ENCODE peak calls at places on chromosomes 3 and 15, in five cellular contexts. X is transverse colon, Q is IMR-90, C is heart left ventricle, S is coronary artery. A is an unnamed sample.

GRCh38 chr3:1439395-1439794 is 346.6 kb downstream of the CNTN6 start:
- DNase-seq in X (peak), Q (no peak), C (no peak), S (no peak), A (no peak)

GRCh38 chr3:100144255-100144866 is 30.1 kb upstream of the FILIP1L start:
- DNase-seq in X (no peak), Q (no peak), C (no peak), S (no peak), A (no peak)

GRCh38 chr3:21484323-21485154 is 266.5 kb downstream of the ZNF385D start:
- DNase-seq in X (peak), Q (peak), C (peak), S (no peak), A (no peak)

GRCh38 chr15:40493089-40493840 is 22.5 kb downstream of the CHST14 start:
- DNase-seq in X (no peak), Q (no peak), C (no peak), S (no peak), A (no peak)

GRCh38 chr3:100665230-100665629 is 44.1 kb upstream of the TFG start:
- DNase-seq in X (no peak), Q (no peak), C (no peak), S (no peak), A (no peak)

GRCh38 chr3:49172616-49173041 is 1.2 kb downstream of the KLHDC8B start:
- DNase-seq in X (no peak), Q (no peak), C (no peak), S (no peak), A (no peak)

GRCh38 chr3:62161306-62161705 is 212.0 kb downstream of the FEZF2 start:
- DNase-seq in X (no peak), Q (peak), C (no peak), S (no peak), A (no peak)

GRCh38 chr3:114846779-114847178 is 300.3 kb downstream of the ZBTB20 start:
- DNase-seq in X (no peak), Q (peak), C (no peak), S (no peak), A (peak)

GRCh38 chr15:34514251-34514760 is 69.1 kb downstream of the GOLGA8B start:
- DNase-seq in X (peak), Q (no peak), C (peak), S (no peak), A (no peak)

GRCh38 chr3:26712211-26713026 is 89.8 kb downstream of the LRRC3B start:
- DNase-seq in X (no peak), Q (peak), C (no peak), S (no peak), A (no peak)

GRCh38 chr3:121692010-121692699 is 31.5 kb upstream of the HCLS1 start:
- DNase-seq in X (no peak), Q (no peak), C (no peak), S (no peak), A (no peak)

GRCh38 chr3:38731522-38731921 is 82.0 kb upstream of the SCN5A start:
- DNase-seq in X (no peak), Q (peak), C (no peak), S (no peak), A (no peak)

GRCh38 chr3:52055537-52056351 is 627 bp downstream of the DUSP7 start:
- DNase-seq in X (peak), Q (peak), C (no peak), S (no peak), A (no peak)

GRCh38 chr3:171049831-171050444 is 23.4 kb upstream of the SLC2A2 start:
- DNase-seq in X (peak), Q (peak), C (no peak), S (no peak), A (no peak)

GRCh38 chr3:182092662-182093262 is 381.0 kb downstream of the SOX2 start:
- DNase-seq in X (no peak), Q (no peak), C (no peak), S (no peak), A (no peak)

GRCh38 chr3:16254933-16255725 is 9.6 kb downstream of the DPH3 start:
- DNase-seq in X (no peak), Q (no peak), C (no peak), S (no peak), A (no peak)

GRCh38 chr15:23869391-23869790 is 182.3 kb upstream of the NDN start:
- DNase-seq in X (peak), Q (no peak), C (peak), S (no peak), A (no peak)

GRCh38 chr3:71978150-71978721 is 193.3 kb upstream of the PROK2 start:
- DNase-seq in X (no peak), Q (no peak), C (no peak), S (no peak), A (no peak)

GRCh38 chr3:3632439-3632838 is 166.8 kb upstream of the LRRN1 start:
- DNase-seq in X (no peak), Q (no peak), C (no peak), S (no peak), A (no peak)

GRCh38 chr15:48394172-48394571 is 62.9 kb downstream of the DUT start:
- DNase-seq in X (no peak), Q (no peak), C (peak), S (no peak), A (no peak)

GRCh38 chr3:182364323-182364722 is 429.0 kb upstream of the ATP11B start:
- DNase-seq in X (no peak), Q (no peak), C (no peak), S (no peak), A (no peak)

GRCh38 chr3:14577897-14578296 is 37.8 kb upstream of the GRIP2 start:
- DNase-seq in X (no peak), Q (no peak), C (no peak), S (no peak), A (no peak)

GRCh38 chr15:82621970-82622369 is 25.2 kb downstream of the CPEB1 start:
- DNase-seq in X (no peak), Q (no peak), C (no peak), S (no peak), A (no peak)

GRCh38 chr15:44537728-44538240 is 837 bp downstream of the EIF3J start:
- DNase-seq in X (no peak), Q (peak), C (no peak), S (no peak), A (no peak)

GRCh38 chr3:5016218-5017161 is 37.3 kb downstream of the BHLHE40 start:
- DNase-seq in X (peak), Q (peak), C (no peak), S (no peak), A (no peak)

GRCh38 chr3:159273608-159274007 is 471.8 kb downstream of the MFSD1 start:
- DNase-seq in X (no peak), Q (peak), C (no peak), S (no peak), A (no peak)

GRCh38 chr3:171867976-171868375 is 24.8 kb downstream of the TMEM212 start:
- DNase-seq in X (no peak), Q (no peak), C (no peak), S (no peak), A (no peak)

GRCh38 chr15:74201656-74202420 is 749 bp downstream of the STRA6 start:
- DNase-seq in X (no peak), Q (no peak), C (no peak), S (no peak), A (no peak)

GRCh38 chr3:100709840-100710235 is 544 bp downstream of the TFG start:
- DNase-seq in X (peak), Q (peak), C (peak), S (peak), A (no peak)

GRCh38 chr3:153093629-153094028 is 68.4 kb upstream of the RAP2B start:
- DNase-seq in X (no peak), Q (no peak), C (no peak), S (no peak), A (no peak)

GRCh38 chr3:116064646-116065045 is 380.6 kb downstream of the LSAMP start:
- DNase-seq in X (no peak), Q (peak), C (no peak), S (no peak), A (no peak)

GRCh38 chr15:68511073-68511991 is 67.5 kb upstream of the CORO2B start:
- DNase-seq in X (no peak), Q (peak), C (no peak), S (no peak), A (peak)

GRCh38 chr15:62431391-62431790 is 266.3 kb upstream of the C2CD4B start:
- DNase-seq in X (no peak), Q (no peak), C (no peak), S (no peak), A (no peak)

GRCh38 chr3:181418249-181418648 is 293.5 kb upstream of the SOX2 start:
- DNase-seq in X (no peak), Q (no peak), C (no peak), S (no peak), A (no peak)

GRCh38 chr3:23662079-23662617 is 143.6 kb upstream of the UBE2E1 start:
- DNase-seq in X (no peak), Q (peak), C (no peak), S (no peak), A (no peak)

DNA sequence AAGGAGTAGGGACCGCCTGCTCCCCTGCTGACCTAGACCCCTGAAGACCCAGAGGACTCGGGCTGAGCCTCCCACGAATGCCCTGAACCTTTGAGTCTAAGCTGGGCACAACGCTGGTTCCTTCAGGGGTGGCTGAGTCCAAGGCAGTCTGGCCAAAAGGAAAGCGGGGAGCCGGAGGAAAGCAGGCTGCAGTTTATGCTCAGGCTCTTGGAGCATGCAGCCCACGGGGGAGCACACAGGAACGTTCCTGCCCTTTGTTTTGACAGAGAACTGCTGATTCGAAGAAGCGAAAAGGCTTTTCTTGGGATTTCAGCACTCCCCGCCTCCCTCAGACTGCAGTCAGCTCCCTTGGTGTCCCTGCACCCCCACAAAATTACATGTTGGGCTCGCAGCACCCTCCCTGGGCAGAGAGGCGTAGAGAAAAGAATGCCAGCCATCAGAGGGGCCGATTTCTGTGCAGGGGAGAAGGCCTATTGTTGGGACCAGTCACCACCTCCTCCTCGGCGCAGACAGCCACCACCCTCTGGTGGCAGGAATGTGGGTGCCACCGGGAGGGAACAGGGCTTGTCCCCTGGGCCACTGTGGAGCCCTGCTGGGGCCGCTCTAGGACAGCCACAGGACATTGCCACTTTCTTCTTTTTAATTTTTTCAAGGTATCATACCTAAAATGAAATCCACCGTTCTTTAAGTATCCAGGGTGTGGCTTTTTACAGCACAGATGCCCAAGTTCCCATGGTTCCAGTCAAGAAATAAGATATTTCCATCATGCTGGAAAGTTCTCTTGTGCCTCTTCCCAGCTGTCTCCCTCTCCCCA is 72.2 kb downstream of the SMAD6 start:
- DNase-seq in X (peak), Q (peak), C (peak), S (peak), A (no peak)
- H3K4me3 ChIP-seq in X (no peak), Q (no peak), C (no peak), S (peak), A (no peak)

GRCh38 chr3:13045904-13046568 is 27.2 kb downstream of the IQSEC1 start:
- DNase-seq in X (peak), Q (no peak), C (no peak), S (no peak), A (no peak)
- H3K4me3 ChIP-seq in X (no peak), Q (no peak), C (no peak), S (no peak), A (no peak)

GRCh38 chr15:93467327-93467726 is 378.3 kb upstream of the RGMA start:
- DNase-seq in X (peak), Q (no peak), C (peak), S (peak), A (no peak)

GRCh38 chr15:93462690-93463089 is 373.7 kb upstream of the RGMA start:
- DNase-seq in X (no peak), Q (no peak), C (no peak), S (no peak), A (no peak)

GRCh38 chr15:93470042-93470441 is 381.0 kb upstream of the RGMA start:
- DNase-seq in X (no peak), Q (no peak), C (no peak), S (no peak), A (no peak)

GRCh38 chr15:93460717-93461116 is 371.7 kb upstream of the RGMA start:
- DNase-seq in X (no peak), Q (no peak), C (no peak), S (no peak), A (no peak)

GRCh38 chr15:93466380-93466779 is 377.4 kb upstream of the RGMA start:
- DNase-seq in X (no peak), Q (no peak), C (no peak), S (no peak), A (no peak)
- H3K4me3 ChIP-seq in X (no peak), Q (no peak), C (no peak), S (no peak), A (no peak)

GRCh38 chr15:52427804-52428203 is 100.9 kb downstream of the MYO5A start:
- DNase-seq in X (no peak), Q (peak), C (no peak), S (no peak), A (no peak)
- H3K4me3 ChIP-seq in X (no peak), Q (no peak), C (no peak), S (no peak), A (no peak)

GRCh38 chr3:125142418-125142778 is 70.2 kb downstream of the SLC12A8 start:
- DNase-seq in X (no peak), Q (no peak), C (no peak), S (peak), A (no peak)

GRCh38 chr3:125144653-125145314 is 67.8 kb downstream of the SLC12A8 start:
- DNase-seq in X (no peak), Q (no peak), C (no peak), S (peak), A (no peak)

GRCh38 chr3:125141596-125142417 is 70.7 kb downstream of the SLC12A8 start:
- DNase-seq in X (peak), Q (no peak), C (peak), S (peak), A (no peak)

GRCh38 chr3:125143982-125144652 is 68.4 kb downstream of the SLC12A8 start:
- DNase-seq in X (no peak), Q (no peak), C (peak), S (peak), A (no peak)

GRCh38 chr3:125143538-125143937 is 69.0 kb downstream of the SLC12A8 start:
- DNase-seq in X (no peak), Q (no peak), C (no peak), S (peak), A (no peak)
- H3K4me3 ChIP-seq in X (no peak), Q (no peak), C (no peak), S (no peak), A (no peak)

GRCh38 chr3:129838086-129838485 is 55.4 kb downstream of the TMCC1 start:
- DNase-seq in X (no peak), Q (no peak), C (no peak), S (no peak), A (no peak)

GRCh38 chr3:129840707-129841360 is 52.7 kb downstream of the TMCC1 start:
- DNase-seq in X (no peak), Q (no peak), C (no peak), S (no peak), A (no peak)

GRCh38 chr3:129834580-129834979 is 58.9 kb downstream of the TMCC1 start:
- DNase-seq in X (no peak), Q (no peak), C (no peak), S (no peak), A (no peak)

GRCh38 chr3:129837057-129837631 is 56.4 kb downstream of the TMCC1 start:
- DNase-seq in X (no peak), Q (peak), C (no peak), S (no peak), A (no peak)

DNA sequence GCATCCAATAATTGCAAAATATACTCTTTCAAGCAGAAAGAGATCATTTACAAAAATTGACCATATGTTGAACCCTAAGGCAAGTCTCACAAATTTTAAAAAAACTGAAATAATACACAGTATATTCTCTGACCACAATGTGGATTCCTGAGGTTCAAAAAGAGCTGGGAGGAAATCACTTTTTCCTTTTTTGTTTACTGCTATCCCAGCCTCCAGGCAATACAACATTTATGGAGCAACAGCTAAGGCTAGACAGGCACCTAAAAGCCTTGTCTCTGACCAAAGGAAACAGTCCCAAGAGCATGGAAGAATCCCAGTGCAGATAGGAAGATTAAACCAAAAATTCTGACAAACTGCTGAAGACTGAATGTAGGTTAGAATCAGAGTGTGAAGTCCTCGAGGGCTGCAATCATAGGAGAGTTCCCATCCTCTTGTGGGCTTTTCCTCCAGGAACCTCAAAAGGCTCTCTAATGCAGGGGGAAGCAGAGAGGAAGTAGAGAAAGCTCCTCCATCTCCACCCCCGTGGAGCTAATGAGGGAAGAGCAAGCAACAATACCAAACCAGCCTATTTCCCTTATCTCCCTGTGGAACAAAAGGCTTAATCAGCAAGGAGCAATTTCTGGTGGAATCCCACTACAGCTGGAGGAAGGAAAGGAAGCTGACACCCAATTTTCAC is 57.0 kb downstream of the TMCC1 start:
- DNase-seq in X (no peak), Q (peak), C (no peak), S (no peak), A (no peak)
- H3K4me3 ChIP-seq in X (no peak), Q (no peak), C (no peak), S (no peak), A (no peak)

DNA sequence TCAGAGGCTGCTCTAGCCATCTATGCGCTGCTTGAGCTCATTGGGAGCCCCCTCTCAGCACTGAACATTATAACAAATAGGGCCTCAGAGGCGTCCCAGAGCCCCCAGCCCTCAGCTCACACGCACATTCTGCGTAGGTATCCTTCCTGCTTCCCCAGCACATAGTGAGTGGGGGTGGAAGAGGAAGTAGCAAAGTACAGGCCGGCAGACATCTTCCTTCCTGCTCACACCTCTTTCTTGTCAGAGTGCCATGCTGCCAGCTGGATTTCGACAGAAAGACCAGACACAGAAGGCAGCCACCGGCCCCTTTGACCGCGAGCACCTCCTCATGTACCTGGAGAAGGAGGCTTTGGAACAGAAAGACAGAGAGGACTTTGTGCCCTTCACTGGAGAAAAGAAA is 16.6 kb downstream of the TMOD2 start:
- DNase-seq in X (no peak), Q (no peak), C (peak), S (no peak), A (no peak)
- H3K4me3 ChIP-seq in X (no peak), Q (no peak), C (no peak), S (no peak), A (no peak)

GRCh38 chr3:42802876-42803799 is 1.2 kb downstream of the HIGD1A start:
- DNase-seq in X (no peak), Q (peak), C (no peak), S (no peak), A (no peak)

GRCh38 chr3:42799376-42799775 is 4.9 kb downstream of the HIGD1A start:
- DNase-seq in X (no peak), Q (no peak), C (no peak), S (no peak), A (no peak)

GRCh38 chr3:42803800-42804112 is 534 bp downstream of the HIGD1A start:
- DNase-seq in X (peak), Q (no peak), C (peak), S (no peak), A (no peak)

GRCh38 chr3:42801048-42801620 is 3.2 kb downstream of the HIGD1A start:
- DNase-seq in X (no peak), Q (no peak), C (no peak), S (no peak), A (no peak)

DNA sequence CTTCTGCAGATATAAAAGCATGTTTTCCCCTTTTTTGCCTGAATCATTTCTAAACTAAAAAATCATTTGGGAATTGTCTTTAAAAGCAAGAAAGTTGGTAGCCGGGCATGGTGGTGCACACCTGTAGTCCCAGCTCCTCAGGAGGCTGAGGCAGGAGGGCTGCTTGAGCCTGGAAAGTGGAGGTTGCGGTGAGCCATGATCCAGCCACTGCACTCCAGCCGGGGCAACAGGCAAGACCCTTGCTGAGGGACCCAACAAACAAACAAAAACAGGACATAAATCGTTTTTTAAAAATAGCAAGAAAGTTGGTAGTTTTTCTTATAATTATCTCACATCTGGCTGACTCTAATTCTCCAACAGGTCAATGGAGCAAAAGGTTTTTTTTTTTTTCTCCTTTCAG is 2.5 kb downstream of the HIGD1A start:
- DNase-seq in X (no peak), Q (no peak), C (no peak), S (no peak), A (no peak)
- H3K4me3 ChIP-seq in X (peak), Q (no peak), C (no peak), S (no peak), A (no peak)

DNA sequence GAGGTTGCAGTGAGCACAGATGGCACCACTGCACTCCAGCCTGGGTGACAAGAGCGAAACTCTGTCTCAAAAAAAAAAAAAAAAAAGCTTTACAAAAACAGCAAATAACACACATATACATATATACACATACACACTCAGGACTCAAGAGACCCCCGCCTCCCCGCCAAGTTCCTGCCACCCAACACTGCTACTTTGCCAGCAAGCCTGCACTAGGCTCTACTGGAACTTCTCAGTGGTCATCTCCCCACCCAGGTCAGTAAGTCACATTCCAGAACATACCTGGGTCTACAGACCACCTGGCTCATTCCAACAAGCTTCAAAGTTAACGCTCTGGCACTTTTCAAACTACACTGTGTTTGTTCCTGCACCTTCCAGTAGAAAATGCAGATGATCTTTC is 62.3 kb downstream of the SENP2 start:
- DNase-seq in X (no peak), Q (no peak), C (no peak), S (no peak), A (no peak)
- H3K4me3 ChIP-seq in X (no peak), Q (no peak), C (no peak), S (no peak), A (no peak)

A was measured in BJ.